ENCODE peak calls at places on chromosomes 13 and 19, in four cellular contexts. C is A549, L is neural progenitor cell, U is psoas muscle. E is an unnamed sample.

GRCh38 chr19:36418287-36419001 is at the start of gene ZFP82:
- DNase-seq in C (peak; percentile 89), L (peak; percentile 95), U (peak; percentile 85), E (no peak)

GRCh38 chr13:101946411-101946810 is 455.4 kb downstream of the FGF14 start:
- DNase-seq in C (no peak), L (no peak), U (no peak), E (no peak)

GRCh38 chr13:72025836-72026235 is 158.8 kb upstream of the DACH1 start:
- DNase-seq in C (no peak), L (no peak), U (no peak), E (no peak)

GRCh38 chr13:72570019-72570418 is 157.4 kb downstream of the MZT1 start:
- DNase-seq in C (no peak), L (no peak), U (no peak), E (no peak)

GRCh38 chr19:1340681-1341469 is 42.8 kb upstream of the NDUFS7 start:
- DNase-seq in C (no peak), L (no peak), U (no peak), E (no peak)

GRCh38 chr19:8368136-8368535 is 4.2 kb downstream of the ANGPTL4 start:
- DNase-seq in C (no peak), L (no peak), U (no peak), E (no peak)

GRCh38 chr13:20402881-20403280 is 122.8 kb downstream of the CRYL1 start:
- DNase-seq in C (no peak), L (no peak), U (no peak), E (no peak)

GRCh38 chr19:9883231-9883758 is 48.2 kb downstream of the PIN1 start:
- DNase-seq in C (no peak), L (peak; percentile 89), U (no peak), E (no peak)

GRCh38 chr19:1250374-1251232 is 2.2 kb downstream of the MIDN start:
- DNase-seq in C (peak; percentile 80), L (peak; percentile 96), U (no peak), E (no peak)

GRCh38 chr19:29591670-29592069 is 14.4 kb upstream of the POP4 start:
- DNase-seq in C (no peak), L (no peak), U (no peak), E (no peak)

GRCh38 chr19:30785728-30786127 is 413.5 kb downstream of the ZNF536 start:
- DNase-seq in C (no peak), L (no peak), U (no peak), E (no peak)

GRCh38 chr19:30790048-30790680 is 418.0 kb downstream of the ZNF536 start:
- DNase-seq in C (no peak), L (no peak), U (no peak), E (no peak)

GRCh38 chr19:30784850-30785459 is 412.8 kb downstream of the ZNF536 start:
- DNase-seq in C (peak; percentile 51), L (peak; percentile 55), U (peak; percentile 48), E (no peak)

GRCh38 chr19:30791116-30791515 is 418.9 kb downstream of the ZNF536 start:
- DNase-seq in C (no peak), L (no peak), U (no peak), E (no peak)

DNA sequence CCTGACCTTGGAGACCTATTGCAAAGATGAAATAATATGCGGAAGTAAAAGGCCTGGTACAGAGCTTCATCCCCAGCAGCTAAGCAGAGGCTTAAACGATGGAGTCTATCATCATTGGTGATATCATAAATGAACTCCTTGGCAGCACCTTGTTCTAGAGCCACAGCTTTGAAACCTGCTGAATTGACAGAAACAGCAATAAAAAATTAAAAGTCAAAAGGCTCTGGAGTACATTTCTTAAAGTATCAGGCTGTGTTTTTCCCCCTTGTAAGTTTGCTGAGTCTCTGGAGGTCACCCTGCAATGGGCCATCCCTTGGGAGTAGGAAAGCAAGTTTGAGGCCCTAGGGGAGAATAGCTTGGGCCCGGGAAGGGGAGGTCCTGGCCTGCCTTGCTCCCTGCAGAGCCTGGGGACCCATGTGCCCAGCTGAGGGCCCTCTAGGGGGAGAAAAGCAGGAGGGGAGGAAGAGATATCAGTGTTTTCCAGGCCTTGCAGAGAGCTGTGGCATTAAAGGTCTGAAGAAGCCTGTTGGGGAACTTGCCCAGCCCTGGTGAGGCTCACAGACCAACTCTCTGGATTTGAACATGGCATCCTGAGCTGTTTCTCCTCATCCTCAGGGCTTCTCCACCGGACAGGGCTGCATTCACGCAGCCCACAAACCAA is 416.1 kb downstream of the ZNF536 start:
- DNase-seq in C (no peak), L (peak; percentile 0), U (no peak), E (no peak)
- H3K27ac ChIP-seq in C (no peak overlapping the region), L (no peak overlapping the region), U (no peak overlapping the region), E (no peak overlapping the region)

DNA sequence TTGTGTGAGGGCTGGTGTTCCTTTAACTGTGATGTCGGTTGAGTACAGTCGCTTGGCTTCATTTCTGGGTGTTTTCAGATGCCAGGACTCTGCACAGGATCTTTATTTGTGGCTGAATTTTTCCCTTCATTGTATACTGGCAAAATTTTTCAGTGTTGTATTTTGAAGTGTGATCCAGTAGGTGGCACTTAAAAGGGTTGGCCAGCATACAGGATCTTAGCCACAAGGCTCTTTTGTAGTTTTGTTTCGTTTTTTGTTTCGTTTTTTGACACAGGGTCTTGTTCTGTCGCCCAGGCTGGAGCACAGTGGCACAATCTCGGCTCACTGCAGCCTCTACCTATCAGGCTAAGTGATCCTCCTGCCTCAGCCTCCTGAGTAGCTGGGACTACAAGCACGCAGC is 8.7 kb downstream of the FCAR start:
- DNase-seq in C (peak; percentile 24), L (no peak), U (no peak), E (no peak)
- H3K27ac ChIP-seq in C (no peak overlapping the region), L (no peak overlapping the region), U (no peak overlapping the region), E (no peak overlapping the region)

GRCh38 chr13:58528351-58528750 is 896.8 kb downstream of the PCDH17 start:
- DNase-seq in C (no peak), L (no peak), U (no peak), E (no peak)
- H3K27ac ChIP-seq in C (no peak overlapping the region), L (no peak overlapping the region), U (no peak overlapping the region), E (no peak overlapping the region)

DNA sequence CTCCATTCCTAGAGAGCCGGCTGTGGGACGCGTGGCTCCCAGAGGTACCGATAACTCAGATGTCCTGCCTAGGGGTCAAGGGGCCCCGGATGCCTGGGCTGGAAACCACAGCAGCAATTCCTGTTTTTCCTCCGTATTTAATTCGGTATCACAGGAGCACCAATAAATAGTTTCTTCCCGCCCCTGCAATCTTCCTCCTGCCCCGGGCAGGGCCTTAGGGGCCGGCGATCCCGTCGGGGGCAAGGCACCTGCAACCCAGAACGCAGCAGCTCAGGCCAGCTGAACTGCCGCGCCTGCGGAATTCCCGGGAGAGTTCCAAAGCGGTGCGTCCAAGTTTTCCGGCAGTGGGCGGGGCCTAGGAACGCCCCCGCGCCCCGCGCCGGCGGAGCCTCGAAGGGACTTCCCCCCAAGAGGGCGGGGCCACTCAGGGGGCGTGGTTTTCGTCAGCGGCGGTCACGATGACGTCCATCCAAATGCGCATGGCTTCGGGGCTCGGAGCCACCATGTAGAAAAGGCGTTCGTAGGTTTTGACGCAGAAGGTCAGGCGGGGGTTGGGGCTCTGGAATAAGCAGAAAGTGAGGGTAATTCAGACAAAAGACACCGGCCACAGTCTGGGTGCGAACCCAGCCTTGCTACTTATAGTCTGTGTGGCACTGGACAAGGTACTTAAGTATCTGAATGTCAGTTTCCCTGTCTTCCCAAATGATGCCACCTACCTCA is 9.7 kb upstream of the LYPD3 start:
- DNase-seq in C (peak; percentile 96), L (peak; percentile 98), U (peak; percentile 94), E (no peak)
- H3K27ac ChIP-seq in C (peak overlapping the region; percentile 69), L (no peak overlapping the region), U (peak overlapping the region; percentile 80), E (peak overlapping the region; percentile 32)